ENCODE peak calls at places on chromosome 13, in eight cellular contexts. One of them, this sample, is unnamed.

GRCh38 chr13:39044536-39044935 is 6.3 kb downstream of the NHLRC3 start:
- DNase-seq in fibroblast of mammary gland: no peak
- DNase-seq in coronary artery: no peak
- DNase-seq in hypothalamus: no peak
- DNase-seq in GM04504: no peak
- DNase-seq in AG09309: no peak
- DNase-seq in heart right ventricle: no peak
- DNase-seq in activated CD4-positive, CD25-positive, alpha-beta regulatory T cell treated with anti-CD3 and anti-CD28 coated beads, Interleukin-2, amount 50 U/mL, for 16 hours: no peak
- DNase-seq in this sample: no peak

GRCh38 chr13:50408068-50408467 is 392.8 kb downstream of the KCNRG start:
- DNase-seq in fibroblast of mammary gland: no peak
- DNase-seq in coronary artery: no peak
- DNase-seq in hypothalamus: no peak
- DNase-seq in GM04504: no peak
- DNase-seq in AG09309: no peak
- DNase-seq in heart right ventricle: no peak
- DNase-seq in activated CD4-positive, CD25-positive, alpha-beta regulatory T cell treated with anti-CD3 and anti-CD28 coated beads, Interleukin-2, amount 50 U/mL, for 16 hours: no peak
- DNase-seq in this sample: no peak

GRCh38 chr13:109761695-109762094 is 24.7 kb downstream of the IRS2 start:
- DNase-seq in fibroblast of mammary gland: peak; percentile 35
- DNase-seq in coronary artery: no peak
- DNase-seq in hypothalamus: no peak
- DNase-seq in GM04504: no peak
- DNase-seq in AG09309: no peak
- DNase-seq in heart right ventricle: no peak
- DNase-seq in activated CD4-positive, CD25-positive, alpha-beta regulatory T cell treated with anti-CD3 and anti-CD28 coated beads, Interleukin-2, amount 50 U/mL, for 16 hours: no peak
- DNase-seq in this sample: no peak

GRCh38 chr13:110471833-110472162 is 89.7 kb downstream of the RAB20 start:
- DNase-seq in fibroblast of mammary gland: peak; percentile 17
- DNase-seq in coronary artery: no peak
- DNase-seq in hypothalamus: no peak
- DNase-seq in GM04504: no peak
- DNase-seq in AG09309: no peak
- DNase-seq in heart right ventricle: peak; percentile 68
- DNase-seq in activated CD4-positive, CD25-positive, alpha-beta regulatory T cell treated with anti-CD3 and anti-CD28 coated beads, Interleukin-2, amount 50 U/mL, for 16 hours: no peak
- DNase-seq in this sample: no peak

GRCh38 chr13:42574011-42574410 is at the start of gene TNFSF11:
- DNase-seq in fibroblast of mammary gland: no peak
- DNase-seq in coronary artery: no peak
- DNase-seq in hypothalamus: no peak
- DNase-seq in GM04504: no peak
- DNase-seq in AG09309: no peak
- DNase-seq in heart right ventricle: no peak
- DNase-seq in activated CD4-positive, CD25-positive, alpha-beta regulatory T cell treated with anti-CD3 and anti-CD28 coated beads, Interleukin-2, amount 50 U/mL, for 16 hours: no peak
- DNase-seq in this sample: no peak

GRCh38 chr13:99303863-99304521 is 3.2 kb downstream of the GPR183 start:
- DNase-seq in fibroblast of mammary gland: no peak
- DNase-seq in coronary artery: no peak
- DNase-seq in hypothalamus: no peak
- DNase-seq in GM04504: no peak
- DNase-seq in AG09309: no peak
- DNase-seq in heart right ventricle: no peak
- DNase-seq in activated CD4-positive, CD25-positive, alpha-beta regulatory T cell treated with anti-CD3 and anti-CD28 coated beads, Interleukin-2, amount 50 U/mL, for 16 hours: no peak
- DNase-seq in this sample: no peak

GRCh38 chr13:97695684-97696083 is 257.8 kb upstream of the IPO5 start:
- DNase-seq in fibroblast of mammary gland: peak; percentile 1
- DNase-seq in coronary artery: no peak
- DNase-seq in hypothalamus: no peak
- DNase-seq in GM04504: no peak
- DNase-seq in AG09309: no peak
- DNase-seq in heart right ventricle: no peak
- DNase-seq in activated CD4-positive, CD25-positive, alpha-beta regulatory T cell treated with anti-CD3 and anti-CD28 coated beads, Interleukin-2, amount 50 U/mL, for 16 hours: no peak
- DNase-seq in this sample: no peak

GRCh38 chr13:68056816-68057710 is 826.9 kb upstream of the PCDH9 start:
- DNase-seq in fibroblast of mammary gland: peak; percentile 14
- DNase-seq in coronary artery: no peak
- DNase-seq in hypothalamus: no peak
- DNase-seq in GM04504: no peak
- DNase-seq in AG09309: no peak
- DNase-seq in heart right ventricle: no peak
- DNase-seq in activated CD4-positive, CD25-positive, alpha-beta regulatory T cell treated with anti-CD3 and anti-CD28 coated beads, Interleukin-2, amount 50 U/mL, for 16 hours: no peak
- DNase-seq in this sample: peak; percentile 70

GRCh38 chr13:59962343-59962742 is 201.4 kb downstream of the DIAPH3 start:
- DNase-seq in fibroblast of mammary gland: no peak
- DNase-seq in coronary artery: no peak
- DNase-seq in hypothalamus: no peak
- DNase-seq in GM04504: no peak
- DNase-seq in AG09309: no peak
- DNase-seq in heart right ventricle: no peak
- DNase-seq in activated CD4-positive, CD25-positive, alpha-beta regulatory T cell treated with anti-CD3 and anti-CD28 coated beads, Interleukin-2, amount 50 U/mL, for 16 hours: no peak
- DNase-seq in this sample: no peak

This sample was measured in RWPE2.